ENCODE peak calls at places on chromosomes 13 and 19, in ten cellular contexts. One of them, this sample, is unnamed. For H3K4me1, the result is how much of the 10 kb centered on the place peaks cover.

GRCh38 chr19:35270381-35270811 is 1.6 kb downstream of the USF2 start:
- DNase-seq in astrocyte: no peak
- DNase-seq in naive thymus-derived CD4-positive, alpha-beta T cell: no peak
- DNase-seq in H1: no peak
- DNase-seq in IMR-90: no peak
- DNase-seq in A673: no peak
- DNase-seq in mesendoderm: no peak
- DNase-seq in PC-3: no peak
- DNase-seq in breast epithelium: no peak
- DNase-seq in GM23248: no peak
- DNase-seq in this sample: no peak

GRCh38 chr19:31340059-31341025 is 8.9 kb downstream of the TSHZ3 start:
- DNase-seq in astrocyte: peak
- DNase-seq in naive thymus-derived CD4-positive, alpha-beta T cell: peak
- DNase-seq in H1: no peak
- DNase-seq in IMR-90: peak
- DNase-seq in A673: peak
- DNase-seq in mesendoderm: no peak
- DNase-seq in PC-3: no peak
- DNase-seq in breast epithelium: no peak
- DNase-seq in GM23248: peak
- DNase-seq in this sample: peak

GRCh38 chr13:98598043-98598442 is 21.1 kb upstream of the STK24 start:
- DNase-seq in astrocyte: no peak
- DNase-seq in naive thymus-derived CD4-positive, alpha-beta T cell: no peak
- DNase-seq in H1: no peak
- DNase-seq in IMR-90: no peak
- DNase-seq in A673: peak
- DNase-seq in mesendoderm: peak
- DNase-seq in PC-3: no peak
- DNase-seq in breast epithelium: no peak
- DNase-seq in GM23248: no peak
- DNase-seq in this sample: no peak

GRCh38 chr13:107778094-107778493 is 437.2 kb downstream of the LIG4 start:
- DNase-seq in astrocyte: no peak
- DNase-seq in naive thymus-derived CD4-positive, alpha-beta T cell: no peak
- DNase-seq in H1: no peak
- DNase-seq in IMR-90: no peak
- DNase-seq in A673: no peak
- DNase-seq in mesendoderm: no peak
- DNase-seq in PC-3: no peak
- DNase-seq in breast epithelium: no peak
- DNase-seq in GM23248: no peak
- DNase-seq in this sample: no peak

GRCh38 chr13:99470027-99470426 is 31.2 kb upstream of the TM9SF2 start:
- DNase-seq in astrocyte: no peak
- DNase-seq in naive thymus-derived CD4-positive, alpha-beta T cell: no peak
- DNase-seq in H1: no peak
- DNase-seq in IMR-90: no peak
- DNase-seq in A673: no peak
- DNase-seq in mesendoderm: no peak
- DNase-seq in PC-3: no peak
- DNase-seq in breast epithelium: no peak
- DNase-seq in GM23248: no peak
- DNase-seq in this sample: no peak

GRCh38 chr13:101706651-101707050 is 254.2 kb downstream of the ITGBL1 start:
- DNase-seq in astrocyte: peak
- DNase-seq in naive thymus-derived CD4-positive, alpha-beta T cell: no peak
- DNase-seq in H1: no peak
- DNase-seq in IMR-90: peak
- DNase-seq in A673: peak
- DNase-seq in mesendoderm: peak
- DNase-seq in PC-3: peak
- DNase-seq in breast epithelium: no peak
- DNase-seq in GM23248: peak
- DNase-seq in this sample: peak

GRCh38 chr19:37691881-37692504 is 27.6 kb downstream of the ZNF607 start:
- DNase-seq in astrocyte: peak
- DNase-seq in naive thymus-derived CD4-positive, alpha-beta T cell: peak
- DNase-seq in H1: peak
- DNase-seq in IMR-90: peak
- DNase-seq in A673: peak
- DNase-seq in mesendoderm: peak
- DNase-seq in PC-3: no peak
- DNase-seq in breast epithelium: peak
- DNase-seq in GM23248: peak
- DNase-seq in this sample: peak

GRCh38 chr13:57527114-57527770 is 104.3 kb upstream of the PCDH17 start:
- DNase-seq in astrocyte: no peak
- DNase-seq in naive thymus-derived CD4-positive, alpha-beta T cell: no peak
- DNase-seq in H1: no peak
- DNase-seq in IMR-90: no peak
- DNase-seq in A673: no peak
- DNase-seq in mesendoderm: no peak
- DNase-seq in PC-3: no peak
- DNase-seq in breast epithelium: no peak
- DNase-seq in GM23248: no peak
- DNase-seq in this sample: no peak

GRCh38 chr13:41494202-41494601 is 36.9 kb downstream of the RGCC start:
- DNase-seq in astrocyte: no peak
- DNase-seq in naive thymus-derived CD4-positive, alpha-beta T cell: no peak
- DNase-seq in H1: no peak
- DNase-seq in IMR-90: no peak
- DNase-seq in A673: no peak
- DNase-seq in mesendoderm: no peak
- DNase-seq in PC-3: no peak
- DNase-seq in breast epithelium: no peak
- DNase-seq in GM23248: no peak
- DNase-seq in this sample: no peak

GRCh38 chr13:41496420-41497234 is 39.3 kb downstream of the RGCC start:
- DNase-seq in astrocyte: peak
- DNase-seq in naive thymus-derived CD4-positive, alpha-beta T cell: no peak
- DNase-seq in H1: no peak
- DNase-seq in IMR-90: peak
- DNase-seq in A673: no peak
- DNase-seq in mesendoderm: peak
- DNase-seq in PC-3: no peak
- DNase-seq in breast epithelium: no peak
- DNase-seq in GM23248: peak
- DNase-seq in this sample: no peak

GRCh38 chr13:41490616-41491015 is 33.3 kb downstream of the RGCC start:
- DNase-seq in astrocyte: no peak
- DNase-seq in naive thymus-derived CD4-positive, alpha-beta T cell: no peak
- DNase-seq in H1: no peak
- DNase-seq in IMR-90: no peak
- DNase-seq in A673: no peak
- DNase-seq in mesendoderm: no peak
- DNase-seq in PC-3: no peak
- DNase-seq in breast epithelium: no peak
- DNase-seq in GM23248: no peak
- DNase-seq in this sample: no peak

GRCh38 chr13:41495044-41495443 is 37.7 kb downstream of the RGCC start:
- DNase-seq in astrocyte: no peak
- DNase-seq in naive thymus-derived CD4-positive, alpha-beta T cell: no peak
- DNase-seq in H1: no peak
- DNase-seq in IMR-90: no peak
- DNase-seq in A673: no peak
- DNase-seq in mesendoderm: no peak
- DNase-seq in PC-3: no peak
- DNase-seq in breast epithelium: no peak
- DNase-seq in GM23248: no peak
- DNase-seq in this sample: no peak

DNA sequence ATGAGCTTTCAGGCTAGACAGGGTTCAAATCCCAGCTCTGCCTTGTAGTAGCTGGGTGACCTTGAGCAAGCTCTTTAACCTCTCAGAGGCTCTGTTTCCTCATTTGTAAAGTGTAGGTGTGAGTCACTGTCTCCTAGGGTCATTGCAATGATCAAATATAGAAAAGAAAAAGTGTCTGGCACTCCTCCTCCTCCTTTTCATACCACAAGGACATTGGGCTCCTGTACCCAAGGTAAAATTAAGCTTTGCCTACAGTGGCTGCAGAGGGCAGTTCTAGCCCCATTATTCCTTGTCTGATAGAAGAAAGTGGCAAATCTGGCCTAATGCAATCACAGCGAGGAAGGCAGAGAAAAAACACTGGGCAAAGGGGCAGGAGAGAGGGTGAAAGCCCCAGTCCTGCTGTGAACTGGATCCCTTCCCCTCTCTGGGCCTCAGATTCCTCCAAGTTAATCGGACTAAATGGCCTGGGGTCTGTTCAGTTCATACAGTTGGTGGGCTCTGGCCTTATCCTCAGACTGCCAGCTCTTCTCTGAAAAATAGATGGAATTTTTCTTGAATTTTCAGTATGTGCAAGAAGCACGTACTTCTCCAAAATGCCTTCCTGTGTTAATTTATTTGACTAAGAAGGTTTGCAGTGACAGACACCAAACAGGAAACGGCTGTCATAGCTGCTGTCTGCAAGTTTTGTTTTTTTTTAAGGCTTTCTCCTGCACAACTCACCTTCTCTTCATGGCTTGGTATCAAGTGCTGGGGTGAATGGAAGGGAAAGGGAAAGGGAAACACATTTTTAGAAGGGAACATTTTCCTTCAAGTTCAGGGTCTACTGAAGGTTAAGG is 35.3 kb downstream of the RGCC start:
- DNase-seq in astrocyte: no peak
- DNase-seq in naive thymus-derived CD4-positive, alpha-beta T cell: peak
- DNase-seq in H1: no peak
- DNase-seq in IMR-90: no peak
- DNase-seq in A673: no peak
- DNase-seq in mesendoderm: no peak
- DNase-seq in PC-3: no peak
- DNase-seq in breast epithelium: no peak
- DNase-seq in GM23248: no peak
- DNase-seq in this sample: peak
- H3K27ac ChIP-seq in astrocyte: no peak
- H3K27ac ChIP-seq in naive thymus-derived CD4-positive, alpha-beta T cell: peak
- H3K27ac ChIP-seq in H1: no peak
- H3K27ac ChIP-seq in IMR-90: peak
- H3K27ac ChIP-seq in A673: no peak
- H3K27ac ChIP-seq in mesendoderm: no peak
- H3K27ac ChIP-seq in PC-3: no peak
- H3K27ac ChIP-seq in breast epithelium: no peak
- H3K27ac ChIP-seq in GM23248: no peak
- H3K27ac ChIP-seq in this sample: peak

DNA sequence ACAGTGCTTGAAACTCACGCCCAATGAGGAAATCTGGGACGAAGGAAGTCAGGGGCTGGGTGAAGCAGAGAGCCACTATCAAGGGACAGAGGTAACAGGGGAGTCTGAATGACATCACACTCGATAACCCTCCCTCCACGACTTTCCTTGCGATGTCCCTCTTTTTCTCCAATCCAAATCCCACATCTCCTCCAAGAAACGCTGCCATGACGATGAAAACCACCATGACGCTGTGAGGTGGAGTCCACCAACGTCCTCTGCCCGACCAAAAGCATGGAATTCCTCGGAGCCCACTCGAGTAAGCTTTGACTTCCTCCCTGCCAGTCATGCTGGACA is 967 bp downstream of the REXO1 start:
- DNase-seq in astrocyte: peak
- DNase-seq in naive thymus-derived CD4-positive, alpha-beta T cell: no peak
- DNase-seq in H1: no peak
- DNase-seq in IMR-90: no peak
- DNase-seq in A673: no peak
- DNase-seq in mesendoderm: no peak
- DNase-seq in PC-3: no peak
- DNase-seq in breast epithelium: no peak
- DNase-seq in GM23248: no peak
- DNase-seq in this sample: no peak
- H3K4me1 ChIP-seq in astrocyte: under half
- H3K4me1 ChIP-seq in naive thymus-derived CD4-positive, alpha-beta T cell: under half
- H3K4me1 ChIP-seq in H1: under half
- H3K4me1 ChIP-seq in IMR-90: under half
- H3K4me1 ChIP-seq in A673: under half
- H3K4me1 ChIP-seq in mesendoderm: under half
- H3K4me1 ChIP-seq in PC-3: under half
- H3K4me1 ChIP-seq in breast epithelium: under half
- H3K4me1 ChIP-seq in GM23248: under half
- H3K4me1 ChIP-seq in this sample: half or more

GRCh38 chr13:110352735-110353134 is 45.7 kb downstream of the COL4A2 start:
- DNase-seq in astrocyte: no peak
- DNase-seq in naive thymus-derived CD4-positive, alpha-beta T cell: no peak
- DNase-seq in H1: no peak
- DNase-seq in IMR-90: no peak
- DNase-seq in A673: no peak
- DNase-seq in mesendoderm: no peak
- DNase-seq in PC-3: no peak
- DNase-seq in breast epithelium: no peak
- DNase-seq in GM23248: no peak
- DNase-seq in this sample: no peak

GRCh38 chr13:110349239-110349638 is 42.2 kb downstream of the COL4A2 start:
- DNase-seq in astrocyte: no peak
- DNase-seq in naive thymus-derived CD4-positive, alpha-beta T cell: no peak
- DNase-seq in H1: no peak
- DNase-seq in IMR-90: no peak
- DNase-seq in A673: no peak
- DNase-seq in mesendoderm: no peak
- DNase-seq in PC-3: no peak
- DNase-seq in breast epithelium: no peak
- DNase-seq in GM23248: no peak
- DNase-seq in this sample: no peak

GRCh38 chr13:110351636-110352420 is 44.7 kb downstream of the COL4A2 start:
- DNase-seq in astrocyte: no peak
- DNase-seq in naive thymus-derived CD4-positive, alpha-beta T cell: no peak
- DNase-seq in H1: no peak
- DNase-seq in IMR-90: no peak
- DNase-seq in A673: no peak
- DNase-seq in mesendoderm: no peak
- DNase-seq in PC-3: peak
- DNase-seq in breast epithelium: no peak
- DNase-seq in GM23248: peak
- DNase-seq in this sample: no peak

GRCh38 chr13:110348751-110349150 is 41.7 kb downstream of the COL4A2 start:
- DNase-seq in astrocyte: no peak
- DNase-seq in naive thymus-derived CD4-positive, alpha-beta T cell: no peak
- DNase-seq in H1: no peak
- DNase-seq in IMR-90: no peak
- DNase-seq in A673: no peak
- DNase-seq in mesendoderm: no peak
- DNase-seq in PC-3: no peak
- DNase-seq in breast epithelium: no peak
- DNase-seq in GM23248: no peak
- DNase-seq in this sample: no peak

GRCh38 chr13:110350509-110350908 is 43.4 kb downstream of the COL4A2 start:
- DNase-seq in astrocyte: no peak
- DNase-seq in naive thymus-derived CD4-positive, alpha-beta T cell: no peak
- DNase-seq in H1: no peak
- DNase-seq in IMR-90: no peak
- DNase-seq in A673: no peak
- DNase-seq in mesendoderm: no peak
- DNase-seq in PC-3: no peak
- DNase-seq in breast epithelium: no peak
- DNase-seq in GM23248: no peak
- DNase-seq in this sample: no peak
- H3K27ac ChIP-seq in astrocyte: no peak
- H3K27ac ChIP-seq in naive thymus-derived CD4-positive, alpha-beta T cell: no peak
- H3K27ac ChIP-seq in H1: no peak
- H3K27ac ChIP-seq in IMR-90: no peak
- H3K27ac ChIP-seq in A673: no peak
- H3K27ac ChIP-seq in mesendoderm: no peak
- H3K27ac ChIP-seq in PC-3: no peak
- H3K27ac ChIP-seq in breast epithelium: peak
- H3K27ac ChIP-seq in GM23248: no peak
- H3K27ac ChIP-seq in this sample: no peak

DNA sequence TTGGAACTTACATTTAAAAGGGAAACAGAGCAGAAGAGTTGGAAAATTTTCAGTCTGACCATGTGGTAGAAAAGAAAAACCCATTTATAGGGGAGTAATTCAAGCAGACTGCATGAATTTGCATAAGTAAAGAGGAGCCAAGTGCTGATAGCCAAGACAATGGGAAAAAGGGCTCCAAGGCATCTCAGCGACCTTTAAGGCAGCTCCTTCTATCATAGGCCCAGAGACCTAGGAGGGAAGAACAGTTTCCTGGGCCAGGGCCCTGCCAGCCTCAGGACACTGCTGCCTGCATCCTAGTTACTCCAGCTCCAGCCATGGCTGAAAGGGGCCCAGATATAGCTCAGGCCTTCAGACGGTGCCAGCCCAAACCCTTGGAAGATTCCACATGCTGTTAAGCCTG is 7.5 kb downstream of the DNAJC3 start:
- DNase-seq in astrocyte: no peak
- DNase-seq in naive thymus-derived CD4-positive, alpha-beta T cell: no peak
- DNase-seq in H1: no peak
- DNase-seq in IMR-90: no peak
- DNase-seq in A673: no peak
- DNase-seq in mesendoderm: peak
- DNase-seq in PC-3: no peak
- DNase-seq in breast epithelium: no peak
- DNase-seq in GM23248: no peak
- DNase-seq in this sample: no peak
- H3K4me1 ChIP-seq in astrocyte: under half
- H3K4me1 ChIP-seq in naive thymus-derived CD4-positive, alpha-beta T cell: under half
- H3K4me1 ChIP-seq in H1: under half
- H3K4me1 ChIP-seq in IMR-90: under half
- H3K4me1 ChIP-seq in A673: under half
- H3K4me1 ChIP-seq in mesendoderm: under half
- H3K4me1 ChIP-seq in PC-3: under half
- H3K4me1 ChIP-seq in breast epithelium: under half
- H3K4me1 ChIP-seq in GM23248: under half
- H3K4me1 ChIP-seq in this sample: under half

This sample was measured in CD4-positive, alpha-beta memory T cell.